ENCODE peak calls at places on chromosomes 6 and 20, in seven cellular contexts. I, N, F, O, L, B and S are unnamed samples.

GRCh38 chr6:55957961-55958422 is 82.6 kb upstream of the BMP5 start:
- DNase-seq in I (no peak), B (no peak), O (no peak), F (no peak), L (no peak), N (no peak), S (no peak)

GRCh38 chr6:10441004-10441654 is 26.3 kb upstream of the TFAP2A start:
- DNase-seq in B (no peak), O (no peak), N (no peak), F (no peak), I (peak; percentile 80), L (peak; percentile 100), S (no peak)

GRCh38 chr20:58703765-58704331 is 11.2 kb downstream of the NPEPL1 start:
- DNase-seq in I (no peak), F (no peak), O (no peak), N (no peak), B (peak; percentile 50), L (no peak), S (no peak)

GRCh38 chr6:29759457-29759856 is 36.2 kb downstream of the HLA-F start:
- DNase-seq in F (no peak), O (no peak), I (no peak), L (no peak), B (no peak), N (no peak), S (no peak)

GRCh38 chr20:57167971-57168693 is 98.3 kb downstream of the BMP7 start:
- DNase-seq in F (no peak), N (no peak), B (peak; percentile 75), I (no peak), O (no peak), L (no peak), S (no peak)

GRCh38 chr20:64238115-64238825 is 17.3 kb upstream of the PCMTD2 start:
- DNase-seq in F (no peak), O (no peak), B (peak; percentile 19), L (no peak), N (no peak), I (no peak), S (no peak)

GRCh38 chr20:58892126-58892931 is 39.8 kb downstream of the GNAS start:
- DNase-seq in N (peak; percentile 59), I (peak; percentile 72), B (peak; percentile 90), O (peak; percentile 73), L (peak; percentile 25), F (peak; percentile 70), S (peak; percentile 29)

GRCh38 chr20:25274891-25275812 is 27.3 kb downstream of the PYGB start:
- DNase-seq in L (no peak), I (no peak), O (peak; percentile 13), N (no peak), F (no peak), B (peak; percentile 67), S (no peak)

GRCh38 chr20:22001886-22002285 is 296.4 kb downstream of the PAX1 start:
- DNase-seq in O (no peak), N (no peak), L (no peak), F (no peak), B (no peak), I (no peak), S (no peak)

GRCh38 chr6:36735110-36735971 is 37.7 kb downstream of the RAB44 start:
- DNase-seq in I (peak; percentile 81), F (peak; percentile 89), N (peak; percentile 13), L (peak; percentile 74), O (peak; percentile 87), B (peak; percentile 94), S (no peak)

GRCh38 chr20:33005908-33006775 is 1.4 kb upstream of the BPIFB2 start:
- DNase-seq in N (no peak), O (no peak), I (no peak), F (no peak), L (no peak), B (no peak), S (no peak)

GRCh38 chr6:80962382-80962781 is 790.1 kb downstream of the TENT5A start:
- DNase-seq in N (no peak), F (no peak), B (no peak), O (no peak), L (no peak), I (no peak), S (no peak)

GRCh38 chr6:16602035-16602434 is 159.2 kb downstream of the ATXN1 start:
- DNase-seq in O (no peak), L (no peak), B (no peak), N (peak; percentile 51), F (no peak), I (no peak), S (no peak)

GRCh38 chr6:27388293-27389197 is at the start of gene ZNF391:
- DNase-seq in O (peak; percentile 66), I (peak; percentile 69), F (peak; percentile 91), N (peak; percentile 59), L (peak; percentile 69), B (peak; percentile 85), S (peak; percentile 20)

GRCh38 chr6:56555438-56555872 is 87.2 kb downstream of the DST start:
- DNase-seq in F (no peak), L (no peak), N (no peak), I (no peak), O (no peak), B (peak; percentile 66), S (no peak)

GRCh38 chr6:96716221-96716620 is 121.1 kb downstream of the GPR63 start:
- DNase-seq in L (no peak), F (no peak), O (no peak), N (no peak), B (no peak), I (no peak), S (no peak)

GRCh38 chr6:35017461-35018183 is 123.5 kb downstream of the TCP11 start:
- DNase-seq in I (no peak), L (no peak), F (no peak), N (no peak), O (peak; percentile 73), B (peak; percentile 89), S (no peak)